ENCODE peak calls at places on chromosomes 4 and X, in six cellular contexts. One of them, this sample, is unnamed.

GRCh38 chr4:16677545-16677944 is 220.9 kb downstream of the LDB2 start:
- DNase-seq in IMR-90: peak
- DNase-seq in endodermal cell: no peak
- DNase-seq in mucosa of descending colon: no peak
- DNase-seq in astrocyte of the cerebellum: no peak
- DNase-seq in colonic mucosa: no peak
- DNase-seq in this sample: no peak

GRCh38 chr4:48410812-48411211 is 69.5 kb downstream of the SLAIN2 start:
- DNase-seq in colonic mucosa: no peak
- DNase-seq in mucosa of descending colon: no peak
- DNase-seq in astrocyte of the cerebellum: no peak
- DNase-seq in endodermal cell: peak
- DNase-seq in IMR-90: no peak
- DNase-seq in this sample: no peak

GRCh38 chrX:124217289-124218251 is 114.9 kb upstream of the TEX13D start:
- DNase-seq in astrocyte of the cerebellum: no peak
- DNase-seq in mucosa of descending colon: no peak
- DNase-seq in IMR-90: no peak
- DNase-seq in endodermal cell: peak
- DNase-seq in colonic mucosa: no peak
- DNase-seq in this sample: no peak

GRCh38 chr4:74314944-74315343 is 6.7 kb downstream of the EPGN start:
- DNase-seq in colonic mucosa: no peak
- DNase-seq in astrocyte of the cerebellum: no peak
- DNase-seq in IMR-90: no peak
- DNase-seq in mucosa of descending colon: no peak
- DNase-seq in endodermal cell: no peak
- DNase-seq in this sample: no peak

GRCh38 chrX:114615765-114616164 is 31.9 kb downstream of the HTR2C start:
- DNase-seq in mucosa of descending colon: no peak
- DNase-seq in astrocyte of the cerebellum: no peak
- DNase-seq in endodermal cell: no peak
- DNase-seq in colonic mucosa: no peak
- DNase-seq in IMR-90: no peak
- DNase-seq in this sample: no peak

GRCh38 chrX:19904778-19905367 is 17.5 kb upstream of the SH3KBP1 start:
- DNase-seq in endodermal cell: no peak
- DNase-seq in mucosa of descending colon: no peak
- DNase-seq in astrocyte of the cerebellum: peak
- DNase-seq in colonic mucosa: no peak
- DNase-seq in IMR-90: peak
- DNase-seq in this sample: no peak

GRCh38 chr4:69689530-69690111 is 36.6 kb upstream of the UGT2A1 start:
- DNase-seq in endodermal cell: no peak
- DNase-seq in colonic mucosa: no peak
- DNase-seq in astrocyte of the cerebellum: peak
- DNase-seq in mucosa of descending colon: no peak
- DNase-seq in IMR-90: peak
- DNase-seq in this sample: no peak

GRCh38 chrX:110992611-110993010 is 103.4 kb upstream of the PAK3 start:
- DNase-seq in mucosa of descending colon: no peak
- DNase-seq in colonic mucosa: peak
- DNase-seq in endodermal cell: peak
- DNase-seq in astrocyte of the cerebellum: peak
- DNase-seq in IMR-90: peak
- DNase-seq in this sample: no peak

GRCh38 chr4:22030321-22030720 is 81.7 kb upstream of the KCNIP4 start:
- DNase-seq in colonic mucosa: no peak
- DNase-seq in IMR-90: no peak
- DNase-seq in mucosa of descending colon: no peak
- DNase-seq in endodermal cell: no peak
- DNase-seq in astrocyte of the cerebellum: no peak
- DNase-seq in this sample: no peak

GRCh38 chr4:7769936-7770674 is 169.6 kb downstream of the AFAP1 start:
- DNase-seq in colonic mucosa: no peak
- DNase-seq in endodermal cell: peak
- DNase-seq in mucosa of descending colon: no peak
- DNase-seq in astrocyte of the cerebellum: no peak
- DNase-seq in IMR-90: peak
- DNase-seq in this sample: no peak

GRCh38 chr4:2787230-2788100 is 5.4 kb upstream of the SH3BP2 start:
- DNase-seq in mucosa of descending colon: peak
- DNase-seq in astrocyte of the cerebellum: no peak
- DNase-seq in colonic mucosa: peak
- DNase-seq in IMR-90: no peak
- DNase-seq in endodermal cell: peak
- DNase-seq in this sample: no peak

GRCh38 chr4:110970642-110971041 is 347.8 kb upstream of the PITX2 start:
- DNase-seq in IMR-90: peak
- DNase-seq in astrocyte of the cerebellum: peak
- DNase-seq in colonic mucosa: peak
- DNase-seq in mucosa of descending colon: no peak
- DNase-seq in endodermal cell: peak
- DNase-seq in this sample: no peak

GRCh38 chrX:139207655-139208054 is 322.9 kb upstream of the F9 start:
- DNase-seq in colonic mucosa: no peak
- DNase-seq in IMR-90: no peak
- DNase-seq in mucosa of descending colon: no peak
- DNase-seq in astrocyte of the cerebellum: no peak
- DNase-seq in endodermal cell: no peak
- DNase-seq in this sample: no peak

GRCh38 chr4:41209187-41209586 is 5.2 kb downstream of the APBB2 start:
- DNase-seq in colonic mucosa: peak
- DNase-seq in mucosa of descending colon: no peak
- DNase-seq in endodermal cell: no peak
- DNase-seq in astrocyte of the cerebellum: no peak
- DNase-seq in IMR-90: no peak
- DNase-seq in this sample: no peak

GRCh38 chrX:33726281-33727160 is 405.6 kb downstream of the FAM47A start:
- DNase-seq in endodermal cell: peak
- DNase-seq in colonic mucosa: no peak
- DNase-seq in mucosa of descending colon: no peak
- DNase-seq in astrocyte of the cerebellum: no peak
- DNase-seq in IMR-90: no peak
- DNase-seq in this sample: no peak

GRCh38 chrX:122475306-122475705 is 708.8 kb upstream of the GRIA3 start:
- DNase-seq in astrocyte of the cerebellum: no peak
- DNase-seq in mucosa of descending colon: no peak
- DNase-seq in colonic mucosa: no peak
- DNase-seq in IMR-90: no peak
- DNase-seq in endodermal cell: no peak
- DNase-seq in this sample: no peak

GRCh38 chr4:40055379-40055872 is 1.2 kb upstream of the N4BP2 start:
- DNase-seq in astrocyte of the cerebellum: no peak
- DNase-seq in IMR-90: no peak
- DNase-seq in mucosa of descending colon: no peak
- DNase-seq in colonic mucosa: no peak
- DNase-seq in endodermal cell: no peak
- DNase-seq in this sample: no peak

GRCh38 chrX:12814434-12814833 is 23.2 kb downstream of the PRPS2 start:
- DNase-seq in IMR-90: peak
- DNase-seq in astrocyte of the cerebellum: peak
- DNase-seq in mucosa of descending colon: no peak
- DNase-seq in colonic mucosa: peak
- DNase-seq in endodermal cell: peak
- DNase-seq in this sample: peak

GRCh38 chr4:139392797-139393196 is 61.1 kb upstream of the RAB33B start:
- DNase-seq in endodermal cell: no peak
- DNase-seq in astrocyte of the cerebellum: no peak
- DNase-seq in colonic mucosa: no peak
- DNase-seq in mucosa of descending colon: no peak
- DNase-seq in IMR-90: peak
- DNase-seq in this sample: no peak

GRCh38 chr4:53924333-53925049 is 139.9 kb downstream of the CHIC2 start:
- DNase-seq in mucosa of descending colon: no peak
- DNase-seq in astrocyte of the cerebellum: no peak
- DNase-seq in IMR-90: no peak
- DNase-seq in colonic mucosa: no peak
- DNase-seq in endodermal cell: peak
- DNase-seq in this sample: no peak

GRCh38 chr4:39616651-39617050 is 22.0 kb downstream of the SMIM14 start:
- DNase-seq in colonic mucosa: no peak
- DNase-seq in astrocyte of the cerebellum: peak
- DNase-seq in mucosa of descending colon: no peak
- DNase-seq in IMR-90: no peak
- DNase-seq in endodermal cell: no peak
- DNase-seq in this sample: no peak

GRCh38 chr4:15781427-15782095 is 3.4 kb downstream of the CD38 start:
- DNase-seq in astrocyte of the cerebellum: no peak
- DNase-seq in mucosa of descending colon: no peak
- DNase-seq in colonic mucosa: no peak
- DNase-seq in endodermal cell: no peak
- DNase-seq in IMR-90: no peak
- DNase-seq in this sample: no peak

GRCh38 chr4:82044141-82044993 is 329.4 kb downstream of the HNRNPD start:
- DNase-seq in endodermal cell: peak
- DNase-seq in IMR-90: peak
- DNase-seq in mucosa of descending colon: peak
- DNase-seq in colonic mucosa: peak
- DNase-seq in astrocyte of the cerebellum: no peak
- DNase-seq in this sample: no peak

GRCh38 chr4:4858527-4858926 is 938 bp upstream of the MSX1 start:
- DNase-seq in astrocyte of the cerebellum: no peak
- DNase-seq in IMR-90: no peak
- DNase-seq in mucosa of descending colon: no peak
- DNase-seq in endodermal cell: peak
- DNase-seq in colonic mucosa: no peak
- DNase-seq in this sample: no peak

GRCh38 chr4:13642163-13642562 is 14.6 kb upstream of the BOD1L1 start:
- DNase-seq in astrocyte of the cerebellum: peak
- DNase-seq in IMR-90: peak
- DNase-seq in endodermal cell: no peak
- DNase-seq in mucosa of descending colon: no peak
- DNase-seq in colonic mucosa: no peak
- DNase-seq in this sample: no peak

GRCh38 chrX:85375333-85375738 is 4.1 kb downstream of the POF1B start:
- DNase-seq in mucosa of descending colon: no peak
- DNase-seq in IMR-90: no peak
- DNase-seq in endodermal cell: no peak
- DNase-seq in astrocyte of the cerebellum: no peak
- DNase-seq in colonic mucosa: peak
- DNase-seq in this sample: no peak

GRCh38 chr4:13523591-13524503 is 20.5 kb downstream of the NKX3-2 start:
- DNase-seq in endodermal cell: no peak
- DNase-seq in astrocyte of the cerebellum: no peak
- DNase-seq in mucosa of descending colon: no peak
- DNase-seq in IMR-90: no peak
- DNase-seq in colonic mucosa: no peak
- DNase-seq in this sample: no peak

GRCh38 chr4:186557486-186557885 is 2.1 kb upstream of the MTNR1A start:
- DNase-seq in IMR-90: peak
- DNase-seq in endodermal cell: peak
- DNase-seq in astrocyte of the cerebellum: no peak
- DNase-seq in colonic mucosa: no peak
- DNase-seq in mucosa of descending colon: no peak
- DNase-seq in this sample: no peak

DNA sequence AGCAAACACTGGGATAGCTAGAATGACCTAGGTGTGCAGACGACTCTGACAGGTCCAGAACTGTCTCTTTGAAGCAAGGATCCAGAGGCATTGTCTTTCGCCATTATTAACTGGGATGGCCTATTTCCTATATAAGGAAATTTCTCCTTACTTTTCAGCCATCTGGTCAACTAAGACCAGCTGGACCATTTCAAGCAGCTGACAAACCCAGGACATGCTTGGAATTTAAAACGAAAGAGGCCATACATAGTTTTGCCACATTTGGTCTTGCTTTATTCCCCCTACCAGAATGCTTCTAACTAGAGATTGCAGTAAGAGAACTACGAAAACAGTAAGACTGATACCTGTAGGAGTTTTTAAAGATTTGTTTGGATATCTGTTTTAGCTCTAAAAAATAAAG is 87.0 kb downstream of the GLRA2 start:
- DNase-seq in IMR-90: peak
- DNase-seq in mucosa of descending colon: no peak
- DNase-seq in astrocyte of the cerebellum: no peak
- DNase-seq in endodermal cell: no peak
- DNase-seq in colonic mucosa: no peak
- DNase-seq in this sample: no peak
- H3K4me3 ChIP-seq in IMR-90: no peak
- H3K4me3 ChIP-seq in mucosa of descending colon: no peak
- H3K4me3 ChIP-seq in astrocyte of the cerebellum: no peak
- H3K4me3 ChIP-seq in endodermal cell: no peak
- H3K4me3 ChIP-seq in colonic mucosa: no peak
- H3K4me3 ChIP-seq in this sample: no peak

GRCh38 chr4:112231779-112232713 is at the start of gene AP1AR:
- DNase-seq in colonic mucosa: peak
- DNase-seq in astrocyte of the cerebellum: peak
- DNase-seq in mucosa of descending colon: peak
- DNase-seq in endodermal cell: peak
- DNase-seq in IMR-90: peak
- DNase-seq in this sample: no peak
- TF ChIP-seq CTCF in colonic mucosa: peak
- TF ChIP-seq CTCF in astrocyte of the cerebellum: peak
- TF ChIP-seq CTCF in mucosa of descending colon: no peak
- TF ChIP-seq CTCF in endodermal cell: peak
- TF ChIP-seq CTCF in IMR-90: peak
- TF ChIP-seq CTCF in this sample: peak

DNA sequence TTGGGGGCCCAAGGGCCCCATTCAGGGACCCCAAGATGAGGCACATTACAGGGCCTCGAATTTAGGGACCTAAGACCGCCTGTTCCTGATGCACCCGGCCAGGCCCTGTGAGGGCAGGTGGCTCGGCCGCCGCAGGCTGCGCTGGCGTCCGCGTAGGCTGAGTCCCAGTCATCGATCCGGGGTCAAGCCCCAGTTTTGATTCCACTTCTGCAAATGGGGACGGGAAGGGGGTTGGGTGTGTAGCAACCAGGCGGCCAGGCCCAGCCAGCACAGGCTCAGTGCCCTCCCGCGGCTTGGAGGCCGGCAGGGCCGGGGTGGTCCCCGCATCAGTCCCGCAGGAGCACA is 327 bp downstream of the PNPLA4 start:
- DNase-seq in endodermal cell: no peak
- DNase-seq in astrocyte of the cerebellum: no peak
- DNase-seq in IMR-90: no peak
- DNase-seq in colonic mucosa: no peak
- DNase-seq in mucosa of descending colon: no peak
- DNase-seq in this sample: no peak
- H3K4me3 ChIP-seq in endodermal cell: peak
- H3K4me3 ChIP-seq in astrocyte of the cerebellum: peak
- H3K4me3 ChIP-seq in IMR-90: peak
- H3K4me3 ChIP-seq in colonic mucosa: peak
- H3K4me3 ChIP-seq in mucosa of descending colon: peak
- H3K4me3 ChIP-seq in this sample: peak

DNA sequence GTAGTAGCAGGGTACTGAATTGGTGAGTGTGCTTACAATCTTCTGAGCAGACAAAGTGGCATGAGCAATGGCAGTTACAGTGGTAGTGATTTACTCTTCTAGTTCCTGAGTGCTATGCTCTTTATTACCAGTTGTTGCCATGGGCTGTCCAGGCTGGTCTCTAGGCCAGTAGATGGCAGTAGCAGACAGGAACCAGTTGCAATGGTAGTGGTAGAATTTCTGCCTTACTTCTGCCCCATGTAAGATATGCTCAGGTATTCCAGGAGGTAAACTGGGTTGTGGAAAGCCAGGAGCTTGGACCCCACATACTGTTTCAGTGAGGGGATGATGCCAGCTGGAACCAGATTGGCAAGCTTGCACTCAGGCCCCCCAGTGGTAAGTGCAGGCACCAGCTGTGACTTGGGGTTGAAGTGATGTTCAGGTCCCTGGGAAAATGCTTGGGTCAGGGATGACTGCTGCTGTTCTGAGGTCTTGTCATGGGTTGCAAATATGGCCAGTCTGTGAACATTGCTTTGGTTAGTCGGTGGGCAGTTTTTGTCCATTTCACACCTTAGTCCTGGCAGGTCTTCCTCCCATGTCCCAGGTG is 63.0 kb upstream of the ZXDB start:
- DNase-seq in endodermal cell: peak
- DNase-seq in mucosa of descending colon: no peak
- DNase-seq in colonic mucosa: peak
- DNase-seq in astrocyte of the cerebellum: no peak
- DNase-seq in IMR-90: peak
- DNase-seq in this sample: no peak
- TF ChIP-seq CTCF in endodermal cell: peak
- TF ChIP-seq CTCF in mucosa of descending colon: no peak
- TF ChIP-seq CTCF in colonic mucosa: no peak
- TF ChIP-seq CTCF in astrocyte of the cerebellum: no peak
- TF ChIP-seq CTCF in IMR-90: peak
- TF ChIP-seq CTCF in this sample: peak

This sample was measured in AG09309.